ENCODE peak calls at places on chromosome 17, in six cellular contexts. M, J, N, B, I and L are unnamed samples.

GRCh38 chr17:57464191-57464864 is 208.0 kb downstream of the MSI2 start:
- DNase-seq in N (no peak), M (peak; percentile 60), J (no peak), I (no peak), B (no peak), L (peak; percentile 39)

GRCh38 chr17:33021731-33022408 is 30.2 kb downstream of the SPACA3 start:
- DNase-seq in J (no peak), I (no peak), N (peak; percentile 48), B (no peak), M (no peak), L (no peak)

GRCh38 chr17:65785109-65785508 is 223.7 kb upstream of the AXIN2 start:
- DNase-seq in N (no peak), J (no peak), I (no peak), B (no peak), M (no peak), L (no peak)

GRCh38 chr17:2369551-2370210 is 31.2 kb downstream of the MNT start:
- DNase-seq in J (no peak), M (no peak), I (no peak), B (no peak), N (peak; percentile 77), L (no peak)

GRCh38 chr17:8468109-8468508 is 32.4 kb downstream of the NDEL1 start:
- DNase-seq in I (no peak), M (peak; percentile 72), N (no peak), J (no peak), B (no peak), L (peak; percentile 79)

GRCh38 chr17:59791603-59792457 is 84.4 kb downstream of the VMP1 start:
- DNase-seq in I (no peak), J (no peak), M (no peak), N (no peak), B (no peak), L (no peak)

GRCh38 chr17:50682938-50683337 is 24.8 kb downstream of the ANKRD40 start:
- DNase-seq in J (no peak), B (no peak), I (no peak), N (no peak), M (no peak), L (no peak)

GRCh38 chr17:62075308-62075815 is 10.3 kb upstream of the MED13 start:
- DNase-seq in J (no peak), N (no peak), I (no peak), M (no peak), B (no peak), L (no peak)

GRCh38 chr17:6775871-6776405 is at the start of gene FBXO39:
- DNase-seq in M (no peak), N (peak; percentile 80), J (no peak), I (no peak), B (no peak), L (no peak)

GRCh38 chr17:59533694-59534093 is 31.7 kb upstream of the DHX40 start:
- DNase-seq in M (no peak), B (no peak), I (no peak), J (no peak), N (peak; percentile 23), L (no peak)

GRCh38 chr17:1934901-1935300 is 90.2 kb downstream of the RTN4RL1 start:
- DNase-seq in I (no peak), N (no peak), M (no peak), J (no peak), B (no peak), L (no peak)

GRCh38 chr17:61380836-61381525 is 18.7 kb upstream of the TBX2 start:
- DNase-seq in M (no peak), N (no peak), J (peak; percentile 1), B (no peak), I (no peak), L (no peak)

GRCh38 chr17:68417317-68417716 is 40.0 kb downstream of the WIPI1 start:
- DNase-seq in N (no peak), B (no peak), J (no peak), M (no peak), I (no peak), L (no peak)

GRCh38 chr17:30720013-30720471 is 104.5 kb downstream of the CRLF3 start:
- DNase-seq in N (peak; percentile 34), M (no peak), J (no peak), B (no peak), I (peak; percentile 6), L (peak; percentile 44)

GRCh38 chr17:75102385-75102821 is 7.4 kb upstream of the ARMC7 start:
- DNase-seq in I (no peak), N (no peak), M (no peak), B (no peak), J (no peak), L (no peak)

GRCh38 chr17:61806941-61807340 is 56.4 kb downstream of the BRIP1 start:
- DNase-seq in M (no peak), B (no peak), N (no peak), J (no peak), I (no peak), L (no peak)

GRCh38 chr17:50834126-50834785 is 1.1 kb upstream of the WFIKKN2 start:
- DNase-seq in I (no peak), N (no peak), J (no peak), B (no peak), M (no peak), L (no peak)

GRCh38 chr17:8464941-8465340 is 29.3 kb downstream of the NDEL1 start:
- DNase-seq in B (no peak), J (no peak), M (no peak), I (no peak), N (no peak), L (no peak)

GRCh38 chr17:72150632-72151460 is 30.0 kb downstream of the SOX9 start:
- DNase-seq in B (no peak), I (no peak), N (peak; percentile 50), J (no peak), M (no peak), L (no peak)

GRCh38 chr17:19021622-19022083 is 17.1 kb upstream of the FAM83G start:
- DNase-seq in I (no peak), B (no peak), J (no peak), N (peak; percentile 81), M (no peak), L (peak; percentile 32)

GRCh38 chr17:12613566-12613965 is 52.1 kb upstream of the MYOCD start:
- DNase-seq in J (no peak), B (no peak), I (no peak), N (no peak), M (no peak), L (no peak)

GRCh38 chr17:1485748-1486376 is 6.6 kb downstream of the MYO1C start:
- DNase-seq in B (no peak), N (peak; percentile 65), M (peak; percentile 83), J (peak; percentile 69), I (peak; percentile 76), L (peak; percentile 83)

GRCh38 chr17:49277638-49278037 is 47.1 kb upstream of the PHOSPHO1 start:
- DNase-seq in M (no peak), J (no peak), I (no peak), B (no peak), N (no peak), L (no peak)

GRCh38 chr17:78573955-78574354 is 3.2 kb downstream of the DNAH17 start:
- DNase-seq in I (no peak), M (no peak), B (no peak), J (no peak), N (no peak), L (peak; percentile 34)

GRCh38 chr17:38749222-38750043 is 1.3 kb upstream of the PCGF2 start:
- DNase-seq in M (peak; percentile 95), I (peak; percentile 84), N (peak; percentile 84), J (peak; percentile 92), B (peak; percentile 47), L (peak; percentile 91)

GRCh38 chr17:76473541-76473985 is 6.2 kb downstream of the AANAT start:
- DNase-seq in N (peak; percentile 85), B (no peak), M (no peak), I (no peak), J (no peak), L (no peak)

GRCh38 chr17:12618557-12618956 is 47.1 kb upstream of the MYOCD start:
- DNase-seq in N (no peak), B (no peak), J (no peak), I (no peak), M (no peak), L (no peak)

GRCh38 chr17:14300628-14301278 is at the start of gene HS3ST3B1:
- DNase-seq in I (peak; percentile 94), M (peak; percentile 99), N (peak; percentile 98), J (peak; percentile 96), B (peak; percentile 90), L (peak; percentile 98)
- H3K4me1 ChIP-seq in I (no peaks in the 10 kb centered on the region), M (peaks cover 70% of the 10 kb centered on the region), N (peaks cover 42% of the 10 kb centered on the region), J (peaks cover 59% of the 10 kb centered on the region), B (peaks cover 30% of the 10 kb centered on the region), L (peaks cover 13% of the 10 kb centered on the region)

DNA sequence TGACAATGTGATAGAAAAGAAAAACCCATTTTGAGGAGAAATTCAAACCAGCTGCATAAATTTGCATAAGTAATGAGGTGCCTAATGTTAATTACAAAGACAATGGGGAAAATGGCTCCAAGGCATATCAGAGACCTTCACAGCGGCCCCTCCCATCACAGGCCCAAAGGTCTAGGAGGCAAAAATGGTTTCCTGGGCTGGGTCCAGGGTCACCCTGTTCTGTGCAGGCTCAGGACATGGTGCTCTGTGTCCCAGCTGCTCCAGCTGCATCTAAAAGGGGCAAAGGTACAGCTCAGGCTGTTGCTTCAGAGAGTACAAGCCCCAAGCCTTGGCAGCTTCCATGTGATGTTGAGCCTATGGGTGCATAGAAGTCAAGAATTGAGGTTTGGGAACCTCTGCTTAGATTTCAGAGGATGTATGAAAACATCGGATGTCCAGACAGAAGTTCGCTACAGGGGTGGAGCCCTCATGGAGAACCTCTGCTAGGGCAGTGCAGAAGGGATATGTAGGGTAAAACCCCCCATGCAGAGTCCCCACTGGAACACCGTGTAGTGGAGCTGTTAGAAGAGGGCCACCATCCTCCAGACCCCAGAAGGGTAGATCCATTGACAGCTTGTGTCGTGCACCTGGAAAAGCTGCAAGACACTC is 40.6 kb downstream of the IKZF3 start:
- DNase-seq in B (no peak), M (no peak), J (no peak), N (no peak), I (no peak), L (no peak)
- H3K9me3 ChIP-seq in B (no peaks in the 10 kb centered on the region), M (no peaks in the 10 kb centered on the region), J (peaks cover 6% of the 10 kb centered on the region), N (peaks cover 20% of the 10 kb centered on the region), I (no peaks in the 10 kb centered on the region), L (peaks cover 7% of the 10 kb centered on the region)

GRCh38 chr17:81470270-81470943 is 42.2 kb downstream of the ACTG1 start:
- DNase-seq in M (no peak), J (no peak), I (no peak), B (no peak), N (no peak), L (no peak)
- H3K27ac ChIP-seq in M (no peak overlapping the region), J (no peak overlapping the region), I (no peak overlapping the region), B (no peak overlapping the region), N (no peak overlapping the region), L (no peak overlapping the region)

GRCh38 chr17:55283256-55283965 is 18.7 kb downstream of the HLF start:
- DNase-seq in J (no peak), B (no peak), I (no peak), M (no peak), N (no peak), L (no peak)

GRCh38 chr17:55284001-55284884 is 19.5 kb downstream of the HLF start:
- DNase-seq in J (no peak), N (no peak), M (no peak), B (no peak), I (no peak), L (no peak)

GRCh38 chr17:55279788-55280579 is 15.2 kb downstream of the HLF start:
- DNase-seq in B (no peak), M (no peak), N (no peak), J (no peak), I (no peak), L (no peak)

GRCh38 chr17:55282379-55282702 is 17.6 kb downstream of the HLF start:
- DNase-seq in N (no peak), J (no peak), I (no peak), B (no peak), M (no peak), L (no peak)

GRCh38 chr17:55281592-55282378 is 17.0 kb downstream of the HLF start:
- DNase-seq in I (no peak), N (no peak), B (no peak), J (no peak), M (no peak), L (no peak)
- H3K4me1 ChIP-seq in I (peaks cover 24% of the 10 kb centered on the region), N (no peaks in the 10 kb centered on the region), B (peaks cover 36% of the 10 kb centered on the region), J (peaks cover 90% of the 10 kb centered on the region), M (peaks cover 82% of the 10 kb centered on the region), L (peaks cover 35% of the 10 kb centered on the region)